ENCODE peak calls at places on chromosomes 16 and 17, in six cellular contexts. W is hypothalamus; Y is mesothelial cell of epicardium; J is fibroblast of lung; K is CD8-positive, alpha-beta T cell; I is stromal cell of bone marrow. L is an unnamed sample.

GRCh38 chr17:50123649-50124349 is 6.2 kb downstream of the SAMD14 start:
- DNase-seq in W (no peak), Y (no peak), J (no peak), K (no peak), I (no peak), L (no peak)

GRCh38 chr17:9924735-9925191 is 19.7 kb upstream of the RCVRN start:
- DNase-seq in W (no peak), Y (no peak), J (peak; percentile 82), K (no peak), I (peak; percentile 55), L (peak; percentile 52)

GRCh38 chr16:83619381-83620150 is 188.2 kb upstream of the HSBP1 start:
- DNase-seq in W (no peak), Y (no peak), J (no peak), K (no peak), I (no peak), L (no peak)

GRCh38 chr16:4290236-4290830 is 17.5 kb upstream of the TFAP4 start:
- DNase-seq in W (no peak), Y (no peak), J (peak; percentile 70), K (no peak), I (no peak), L (peak; percentile 15)

GRCh38 chr17:49851387-49852291 is 3.8 kb upstream of the TAC4 start:
- DNase-seq in W (peak; percentile 52), Y (peak; percentile 69), J (peak; percentile 62), K (peak; percentile 59), I (peak; percentile 52), L (peak; percentile 25)

GRCh38 chr16:49531425-49531824 is 157.8 kb downstream of the C16orf78 start:
- DNase-seq in W (no peak), Y (no peak), J (no peak), K (no peak), I (no peak), L (no peak)

GRCh38 chr17:81556175-81556691 is 4.1 kb upstream of the FAAP100 start:
- DNase-seq in W (no peak), Y (no peak), J (no peak), K (no peak), I (peak; percentile 22), L (no peak)

GRCh38 chr16:57999971-58000705 is at the start of gene ZNF319:
- DNase-seq in W (no peak), Y (no peak), J (no peak), K (no peak), I (no peak), L (no peak)

GRCh38 chr17:49409066-49409465 is 5.6 kb downstream of the PHB1 start:
- DNase-seq in W (no peak), Y (no peak), J (no peak), K (no peak), I (no peak), L (no peak)

GRCh38 chr17:78486946-78487680 is 90.1 kb downstream of the DNAH17 start:
- DNase-seq in W (no peak), Y (no peak), J (no peak), K (no peak), I (no peak), L (no peak)

GRCh38 chr17:6467567-6467966 is 23.3 kb downstream of the PIMREG start:
- DNase-seq in W (no peak), Y (no peak), J (no peak), K (no peak), I (no peak), L (no peak)

GRCh38 chr17:33322063-33322462 is 29.0 kb upstream of the ASIC2 start:
- DNase-seq in W (no peak), Y (no peak), J (no peak), K (no peak), I (peak; percentile 6), L (no peak)

GRCh38 chr16:79307214-79307613 is 293.3 kb downstream of the MAF start:
- DNase-seq in W (peak; percentile 36), Y (no peak), J (no peak), K (no peak), I (no peak), L (no peak)

GRCh38 chr17:77735051-77735340 is 223.5 kb upstream of the TNRC6C start:
- DNase-seq in W (no peak), Y (no peak), J (no peak), K (no peak), I (no peak), L (no peak)

GRCh38 chr17:13478326-13478830 is 123.4 kb downstream of the HS3ST3A1 start:
- DNase-seq in W (no peak), Y (no peak), J (no peak), K (no peak), I (no peak), L (no peak)

GRCh38 chr16:22189473-22190168 is 16.5 kb upstream of the EEF2K start:
- DNase-seq in W (peak; percentile 8), Y (no peak), J (peak; percentile 32), K (peak; percentile 87), I (no peak), L (no peak)

GRCh38 chr17:56392274-56392673 is 201.2 kb upstream of the NOG start:
- DNase-seq in W (no peak), Y (no peak), J (no peak), K (no peak), I (no peak), L (no peak)

GRCh38 chr16:10558746-10559641 is 21.4 kb downstream of the EMP2 start:
- DNase-seq in W (peak; percentile 63), Y (no peak), J (peak; percentile 59), K (no peak), I (peak; percentile 57), L (no peak)

GRCh38 chr16:75252946-75253911 is 1.8 kb upstream of the BCAR1 start:
- DNase-seq in W (peak; percentile 36), Y (peak; percentile 16), J (peak; percentile 52), K (no peak), I (no peak), L (no peak)

GRCh38 chr17:47733047-47733413 is at the start of gene TBX21:
- DNase-seq in W (no peak), Y (no peak), J (no peak), K (peak; percentile 84), I (no peak), L (no peak)

GRCh38 chr17:29930399-29931010 is 477 bp upstream of the SSH2 start:
- DNase-seq in W (no peak), Y (no peak), J (peak; percentile 60), K (no peak), I (no peak), L (peak; percentile 51)

GRCh38 chr16:28149016-28149888 is 62.5 kb downstream of the XPO6 start:
- DNase-seq in W (no peak), Y (no peak), J (no peak), K (no peak), I (no peak), L (no peak)

GRCh38 chr16:86261379-86261778 is 248.9 kb upstream of the FOXF1 start:
- DNase-seq in W (no peak), Y (no peak), J (peak; percentile 23), K (no peak), I (no peak), L (no peak)

GRCh38 chr17:36575028-36575427 is 16.7 kb upstream of the DHRS11 start:
- DNase-seq in W (no peak), Y (no peak), J (no peak), K (no peak), I (no peak), L (no peak)